ENCODE peak calls at places on chromosomes 6 and 20, in nine cellular contexts. T is stomach, N is GM23248, X is SJSA1, A is brain microvascular endothelial cell, I is dorsolateral prefrontal cortex, Z is heart left ventricle, O is astrocyte, M is HCT116. S is an unnamed sample.

GRCh38 chr6:143372199-143372882 is 78.2 kb downstream of the ADAT2 start:
- DNase-seq in A (no peak), X (no peak), Z (no peak), I (no peak), T (no peak), N (no peak), M (no peak), O (no peak), S (no peak)

GRCh38 chr20:23059831-23060230 is 10.4 kb upstream of the THBD start:
- DNase-seq in M (no peak), I (no peak), O (no peak), N (no peak), X (no peak), A (no peak), T (no peak), Z (no peak), S (no peak)

GRCh38 chr20:3483784-3484183 is 13.0 kb downstream of the ATRN start:
- DNase-seq in T (no peak), I (no peak), N (peak), Z (no peak), M (no peak), O (peak), A (no peak), X (no peak), S (no peak)

GRCh38 chr20:48722737-48723191 is 105.0 kb downstream of the PREX1 start:
- DNase-seq in O (peak), M (no peak), A (peak), I (no peak), Z (no peak), X (no peak), N (peak), T (peak), S (no peak)

GRCh38 chr6:170370413-170370812 is 63.9 kb downstream of the FAM120B start:
- DNase-seq in N (no peak), I (no peak), T (no peak), M (no peak), O (no peak), Z (no peak), X (no peak), A (no peak), S (peak)

GRCh38 chr20:8394308-8394945 is 262.4 kb downstream of the PLCB1 start:
- DNase-seq in O (peak), A (peak), X (no peak), T (no peak), I (no peak), N (peak), M (no peak), Z (no peak), S (no peak)

GRCh38 chr6:118501816-118502568 is 46.1 kb upstream of the PLN start:
- DNase-seq in T (no peak), O (no peak), Z (no peak), I (no peak), N (peak), A (no peak), M (no peak), X (no peak), S (no peak)

GRCh38 chr6:39137235-39137634 is 22.2 kb upstream of the SAYSD1 start:
- DNase-seq in A (peak), N (peak), Z (no peak), T (peak), M (no peak), I (no peak), X (no peak), O (peak), S (peak)

GRCh38 chr20:831251-831650 is 2.3 kb upstream of the FAM110A start:
- DNase-seq in I (no peak), T (no peak), A (no peak), Z (no peak), N (no peak), M (no peak), O (no peak), X (no peak), S (no peak)

GRCh38 chr6:75381878-75382633 is 97.5 kb upstream of the TMEM30A start:
- DNase-seq in T (no peak), N (no peak), M (no peak), X (no peak), O (peak), I (no peak), Z (no peak), A (peak), S (no peak)

GRCh38 chr20:25272223-25273000 is 24.5 kb downstream of the PYGB start:
- DNase-seq in M (no peak), T (peak), A (peak), Z (peak), N (peak), I (no peak), O (no peak), X (no peak), S (no peak)

GRCh38 chr6:42783876-42784738 is 2.3 kb downstream of the BICRAL start:
- DNase-seq in A (peak), M (no peak), X (no peak), N (peak), O (no peak), I (peak), Z (no peak), T (no peak), S (no peak)

GRCh38 chr20:61253640-61254511 is 1.8 kb downstream of the CDH4 start:
- DNase-seq in T (no peak), X (no peak), I (no peak), N (peak), M (no peak), Z (no peak), A (no peak), O (peak), S (no peak)
- H3K4me3 ChIP-seq in T (peak), X (peak), I (peak), N (peak), M (no peak), Z (peak), A (peak), O (peak), S (no peak)

GRCh38 chr20:6999381-6999780 is 231.9 kb downstream of the BMP2 start:
- DNase-seq in Z (no peak), I (no peak), T (no peak), X (no peak), O (no peak), A (no peak), N (no peak), M (no peak), S (no peak)
- H3K27ac ChIP-seq in Z (no peak), I (no peak), T (no peak), X (no peak), O (no peak), A (no peak), N (no peak), M (no peak), S (no peak)

DNA sequence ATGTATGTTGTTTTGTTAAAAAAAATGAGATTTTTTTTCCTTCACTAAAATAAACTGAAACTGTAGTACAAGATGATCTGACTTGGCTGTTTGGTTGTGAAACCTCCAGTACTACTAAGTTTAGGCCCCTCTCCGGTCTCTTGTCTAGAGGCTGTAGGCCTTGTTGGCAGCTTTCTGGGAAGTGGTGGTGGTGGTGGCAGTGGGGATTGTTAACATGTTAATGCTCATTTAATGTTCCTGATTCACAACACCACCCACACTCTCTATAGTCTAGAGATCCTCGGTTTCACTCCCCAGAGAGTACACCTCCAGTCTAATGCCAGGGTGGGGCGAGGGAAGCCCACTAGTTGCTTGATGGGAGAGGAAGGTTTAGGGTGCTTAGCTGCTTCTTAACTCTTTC is 24.1 kb downstream of the STK4 start:
- DNase-seq in I (no peak), T (no peak), Z (no peak), N (peak), M (no peak), X (no peak), O (no peak), A (no peak), S (no peak)
- H3K4me3 ChIP-seq in I (peak), T (peak), Z (peak), N (peak), M (no peak), X (no peak), O (no peak), A (no peak), S (no peak)

GRCh38 chr6:159097256-159097655 is 52.5 kb upstream of the TAGAP start:
- DNase-seq in N (no peak), T (no peak), X (no peak), Z (no peak), M (no peak), O (no peak), I (no peak), A (no peak), S (no peak)

GRCh38 chr6:159100789-159101182 is 56.0 kb upstream of the TAGAP start:
- DNase-seq in O (no peak), Z (no peak), A (no peak), I (no peak), N (no peak), T (no peak), M (no peak), X (no peak), S (peak)

GRCh38 chr6:159099311-159099710 is 54.5 kb upstream of the TAGAP start:
- DNase-seq in X (no peak), T (no peak), Z (no peak), I (no peak), O (no peak), N (no peak), M (no peak), A (no peak), S (no peak)

GRCh38 chr6:159100011-159100788 is 55.4 kb upstream of the TAGAP start:
- DNase-seq in N (peak), A (no peak), T (no peak), X (no peak), O (no peak), M (no peak), I (no peak), Z (no peak), S (no peak)

GRCh38 chr6:159098636-159099106 is 53.9 kb upstream of the TAGAP start:
- DNase-seq in M (no peak), I (no peak), X (no peak), O (no peak), A (no peak), N (no peak), Z (no peak), T (no peak), S (peak)
- H3K27ac ChIP-seq in M (no peak), I (no peak), X (no peak), O (no peak), A (no peak), N (no peak), Z (no peak), T (no peak), S (no peak)

DNA sequence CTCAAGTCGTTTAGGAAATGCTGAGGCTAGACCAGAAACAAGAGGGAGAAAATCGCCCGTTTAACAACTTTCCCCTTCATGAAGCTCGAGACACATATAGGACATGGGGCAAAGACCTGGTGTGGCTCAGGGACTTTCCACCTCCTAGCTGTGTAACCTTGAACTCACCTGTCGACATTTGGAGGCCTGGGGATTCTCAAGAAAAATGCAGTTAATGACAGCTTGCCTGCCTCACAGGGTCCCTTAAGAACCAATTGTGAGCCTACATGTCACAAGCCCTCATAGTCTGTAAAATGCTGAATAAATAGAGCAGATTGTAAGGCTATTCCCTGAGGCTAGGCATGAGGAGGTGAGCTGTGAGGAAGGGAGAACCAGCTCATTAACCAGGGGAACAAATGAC is 35.1 kb downstream of the MGME1 start:
- DNase-seq in X (no peak), O (no peak), I (no peak), Z (no peak), A (no peak), M (no peak), N (no peak), T (no peak), S (no peak)
- H3K4me3 ChIP-seq in X (no peak), O (no peak), I (no peak), Z (no peak), A (no peak), M (no peak), N (no peak), T (no peak), S (no peak)

GRCh38 chr20:36096404-36096799 is 58.1 kb upstream of the EPB41L1 start:
- DNase-seq in A (no peak), X (no peak), N (peak), Z (no peak), I (no peak), M (no peak), T (no peak), O (peak), S (no peak)

GRCh38 chr20:36098364-36098763 is 56.2 kb upstream of the EPB41L1 start:
- DNase-seq in O (peak), I (peak), T (peak), Z (no peak), A (no peak), X (no peak), N (peak), M (no peak), S (no peak)

GRCh38 chr20:36099106-36099505 is 55.4 kb upstream of the EPB41L1 start:
- DNase-seq in I (no peak), O (no peak), N (no peak), Z (no peak), T (no peak), X (no peak), A (no peak), M (no peak), S (no peak)

GRCh38 chr20:36097331-36097730 is 57.2 kb upstream of the EPB41L1 start:
- DNase-seq in A (peak), M (no peak), O (peak), N (peak), Z (no peak), I (no peak), X (no peak), T (no peak), S (peak)

GRCh38 chr20:36097751-36098151 is 56.8 kb upstream of the EPB41L1 start:
- DNase-seq in N (no peak), I (no peak), M (no peak), X (no peak), Z (no peak), A (no peak), O (no peak), T (peak), S (no peak)
- H3K27ac ChIP-seq in N (no peak), I (peak), M (no peak), X (no peak), Z (peak), A (no peak), O (no peak), T (peak), S (peak)

S was measured in small intestine.